ENCODE peak calls at places on chromosomes 6 and 20, in nine cellular contexts. A, H, E, O, J, B, K, Y and R are unnamed samples.

GRCh38 chr6:67045076-67045475 is 1338.0 kb upstream of the EYS start:
- DNase-seq in A (no peak), H (no peak), E (no peak), O (no peak), J (no peak), B (no peak), K (no peak), Y (no peak), R (no peak)

GRCh38 chr6:33316603-33317417 is 734 bp downstream of the ZBTB22 start:
- DNase-seq in A (no peak), H (no peak), E (peak; percentile 44), O (peak; percentile 57), J (no peak), B (no peak), K (peak; percentile 26), Y (no peak), R (no peak)

GRCh38 chr6:88302769-88303230 is 136.7 kb upstream of the CNR1 start:
- DNase-seq in A (no peak), H (no peak), E (no peak), O (no peak), J (no peak), B (no peak), K (no peak), Y (no peak), R (no peak)

GRCh38 chr20:58649288-58650180 is 1.5 kb upstream of the STX16 start:
- DNase-seq in A (no peak), H (no peak), E (no peak), O (peak; percentile 59), J (peak; percentile 35), B (peak; percentile 18), K (peak; percentile 51), Y (no peak), R (peak; percentile 11)

GRCh38 chr6:151576658-151577057 is 82.8 kb downstream of the CCDC170 start:
- DNase-seq in A (peak; percentile 16), H (no peak), E (no peak), O (no peak), J (no peak), B (no peak), K (no peak), Y (no peak), R (no peak)

GRCh38 chr20:57779401-57780003 is 69.7 kb upstream of the PMEPA1 start:
- DNase-seq in A (no peak), H (no peak), E (no peak), O (no peak), J (no peak), B (no peak), K (no peak), Y (no peak), R (no peak)

GRCh38 chr6:13947611-13948178 is 22.9 kb downstream of the RNF182 start:
- DNase-seq in A (no peak), H (no peak), E (no peak), O (no peak), J (no peak), B (no peak), K (no peak), Y (no peak), R (no peak)

GRCh38 chr20:44733341-44734069 is 12.2 kb upstream of the KCNK15 start:
- DNase-seq in A (no peak), H (peak; percentile 82), E (peak; percentile 83), O (peak; percentile 66), J (peak; percentile 63), B (peak; percentile 53), K (peak; percentile 81), Y (no peak), R (peak; percentile 75)

GRCh38 chr6:16800942-16801341 is 39.7 kb upstream of the ATXN1 start:
- DNase-seq in A (no peak), H (peak; percentile 60), E (no peak), O (no peak), J (no peak), B (peak; percentile 9), K (no peak), Y (no peak), R (peak; percentile 39)

GRCh38 chr6:149489967-149490366 is 5.2 kb upstream of the ZC3H12D start:
- DNase-seq in A (no peak), H (no peak), E (no peak), O (no peak), J (no peak), B (no peak), K (no peak), Y (no peak), R (no peak)

GRCh38 chr20:63432577-63433061 is 39.8 kb downstream of the KCNQ2 start:
- DNase-seq in A (no peak), H (no peak), E (no peak), O (no peak), J (no peak), B (no peak), K (no peak), Y (no peak), R (no peak)